ENCODE peak calls at places on chromosomes 4 and X, in eight cellular contexts. Y is tibial nerve, O is HL-60, P is breast epithelium, Q is suprapubic skin, W is psoas muscle, Z is GM23338, N is fibroblast of lung. B is an unnamed sample.

GRCh38 chrX:77347572-77347971 is 99.6 kb upstream of the FGF16 start:
- DNase-seq in Z (no peak), N (no peak), P (no peak), Y (no peak), Q (no peak), W (no peak), O (no peak), B (no peak)

GRCh38 chr4:159003420-159004253 is 99.2 kb upstream of the RAPGEF2 start:
- DNase-seq in W (no peak), Q (no peak), Z (no peak), P (no peak), O (no peak), N (no peak), Y (no peak), B (no peak)

GRCh38 chr4:99047710-99048109 is 40.9 kb downstream of the ADH5 start:
- DNase-seq in Z (no peak), Q (no peak), P (no peak), O (no peak), N (no peak), W (no peak), Y (no peak), B (no peak)

GRCh38 chr4:180521181-180521580 is 1722.0 kb upstream of the TENM3 start:
- DNase-seq in Z (no peak), W (no peak), Y (no peak), O (no peak), P (no peak), N (no peak), Q (no peak), B (no peak)

GRCh38 chr4:43990968-43991367 is 457.6 kb downstream of the KCTD8 start:
- DNase-seq in Y (no peak), Z (no peak), O (no peak), W (no peak), Q (no peak), N (no peak), P (no peak), B (no peak)

GRCh38 chr4:157025898-157026297 is 50.1 kb upstream of the GLRB start:
- DNase-seq in N (no peak), W (no peak), P (no peak), O (no peak), Z (no peak), Q (no peak), Y (no peak), B (no peak)

GRCh38 chr4:168021666-168022065 is 70.7 kb upstream of the ANXA10 start:
- DNase-seq in O (no peak), Z (no peak), W (no peak), N (peak; percentile 9), P (no peak), Q (no peak), Y (no peak), B (no peak)

GRCh38 chr4:38665846-38666490 is 2.0 kb downstream of the KLF3 start:
- DNase-seq in N (no peak), P (no peak), W (no peak), O (no peak), Q (no peak), Z (no peak), Y (no peak), B (no peak)

GRCh38 chr4:139599594-139600374 is 43.8 kb upstream of the SETD7 start:
- DNase-seq in W (no peak), Y (no peak), P (no peak), N (peak; percentile 37), Q (no peak), O (no peak), Z (no peak), B (no peak)

GRCh38 chr4:151968643-151969042 is 207.8 kb upstream of the GATB start:
- DNase-seq in W (no peak), N (no peak), Q (no peak), Y (no peak), O (no peak), P (no peak), Z (no peak), B (no peak)

GRCh38 chr4:17283832-17284231 is 228.1 kb downstream of the QDPR start:
- DNase-seq in Y (no peak), Q (no peak), O (no peak), W (no peak), Z (no peak), P (no peak), N (no peak), B (no peak)

GRCh38 chr4:21134994-21135393 is 434.7 kb downstream of the PACRGL start:
- DNase-seq in Z (peak; percentile 65), N (peak; percentile 8), Q (no peak), W (no peak), Y (no peak), P (no peak), O (no peak), B (no peak)

GRCh38 chr4:177596035-177596434 is 153.8 kb upstream of the AGA start:
- DNase-seq in Z (no peak), P (no peak), Y (no peak), N (peak; percentile 74), O (peak; percentile 5), Q (no peak), W (peak; percentile 53), B (no peak)

GRCh38 chrX:1661048-1661921 is 46.4 kb downstream of the ASMT start:
- DNase-seq in W (peak; percentile 72), Y (no peak), Q (no peak), Z (peak; percentile 96), P (no peak), N (no peak), O (peak; percentile 92), B (no peak)

GRCh38 chr4:164648151-164648848 is 105.6 kb upstream of the SMIM31 start:
- DNase-seq in Z (no peak), P (no peak), Y (no peak), O (no peak), Q (no peak), N (peak; percentile 21), W (no peak), B (no peak)

GRCh38 chr4:7005571-7005970 is 37.6 kb upstream of the TADA2B start:
- DNase-seq in Q (no peak), Z (no peak), Y (no peak), P (no peak), N (no peak), O (no peak), W (no peak), B (no peak)

GRCh38 chrX:83916525-83916924 is 55.6 kb downstream of the CYLC1 start:
- DNase-seq in Z (peak; percentile 39), N (no peak), O (peak; percentile 3), Q (no peak), W (no peak), P (no peak), Y (no peak), B (no peak)

GRCh38 chr4:40515398-40516293 is 114.0 kb downstream of the RBM47 start:
- DNase-seq in O (no peak), P (no peak), N (peak; percentile 42), Q (no peak), W (no peak), Z (peak; percentile 54), Y (no peak), B (no peak)

GRCh38 chr4:112425823-112426222 is 90.2 kb downstream of the NEUROG2 start:
- DNase-seq in P (no peak), Y (no peak), W (no peak), N (no peak), Q (no peak), Z (no peak), O (no peak), B (no peak)

GRCh38 chr4:188869581-188869980 is 730.3 kb downstream of the TRIML1 start:
- DNase-seq in N (peak; percentile 59), Y (no peak), O (no peak), W (no peak), P (no peak), Q (no peak), Z (no peak), B (no peak)

DNA sequence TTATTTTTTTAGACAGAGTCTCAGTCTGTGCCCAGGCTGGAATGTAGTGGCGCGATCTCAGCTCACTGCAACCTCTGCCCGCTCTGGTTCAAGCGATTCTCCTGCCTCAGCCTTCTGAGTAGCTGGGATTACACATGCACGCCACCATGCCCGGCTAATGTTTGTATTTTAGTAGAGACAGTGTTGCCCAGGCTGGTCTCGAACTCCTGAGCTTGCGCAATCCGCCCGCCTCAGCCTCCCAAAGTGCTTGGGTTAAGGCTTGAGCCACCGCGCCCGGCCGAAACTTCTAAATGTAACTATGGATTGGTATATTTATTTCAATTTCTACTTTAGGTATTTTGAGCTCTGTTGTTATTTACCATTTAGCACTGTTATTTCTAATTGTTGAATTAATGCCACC is 79.4 kb downstream of the FAM193A start:
- DNase-seq in O (no peak), W (no peak), Q (no peak), N (no peak), P (no peak), Y (no peak), Z (no peak), B (no peak)
- TF ChIP-seq CTCF in O (no peak), W (no peak), Q (no peak), N (no peak), P (no peak), Y (no peak), Z (no peak), B (no peak)

GRCh38 chrX:139930923-139931645 is 1.8 kb downstream of the ATP11C start:
- DNase-seq in W (peak; percentile 46), Y (no peak), P (no peak), Q (no peak), N (no peak), O (peak; percentile 8), Z (peak; percentile 25), B (no peak)
- H3K27ac ChIP-seq in W (no peak overlapping the region), Y (peak overlapping the region; percentile 99), P (peak overlapping the region; percentile 96), Q (no peak overlapping the region), N (peak overlapping the region; percentile 80), O (peak overlapping the region; percentile 58), Z (no peak overlapping the region), B (peak overlapping the region; percentile 99)

GRCh38 chrX:52923781-52924241 is 26.7 kb downstream of the FAM156B start:
- DNase-seq in Q (no peak), N (peak; percentile 56), Y (no peak), W (peak; percentile 64), Z (no peak), P (no peak), O (peak; percentile 45), B (no peak)
- H3K4me3 ChIP-seq in Q (no peak overlapping the region), N (no peak overlapping the region), Y (no peak overlapping the region), W (peak overlapping the region; percentile 31), Z (no peak overlapping the region), P (no peak overlapping the region), O (no peak overlapping the region), B (no peak overlapping the region)

DNA sequence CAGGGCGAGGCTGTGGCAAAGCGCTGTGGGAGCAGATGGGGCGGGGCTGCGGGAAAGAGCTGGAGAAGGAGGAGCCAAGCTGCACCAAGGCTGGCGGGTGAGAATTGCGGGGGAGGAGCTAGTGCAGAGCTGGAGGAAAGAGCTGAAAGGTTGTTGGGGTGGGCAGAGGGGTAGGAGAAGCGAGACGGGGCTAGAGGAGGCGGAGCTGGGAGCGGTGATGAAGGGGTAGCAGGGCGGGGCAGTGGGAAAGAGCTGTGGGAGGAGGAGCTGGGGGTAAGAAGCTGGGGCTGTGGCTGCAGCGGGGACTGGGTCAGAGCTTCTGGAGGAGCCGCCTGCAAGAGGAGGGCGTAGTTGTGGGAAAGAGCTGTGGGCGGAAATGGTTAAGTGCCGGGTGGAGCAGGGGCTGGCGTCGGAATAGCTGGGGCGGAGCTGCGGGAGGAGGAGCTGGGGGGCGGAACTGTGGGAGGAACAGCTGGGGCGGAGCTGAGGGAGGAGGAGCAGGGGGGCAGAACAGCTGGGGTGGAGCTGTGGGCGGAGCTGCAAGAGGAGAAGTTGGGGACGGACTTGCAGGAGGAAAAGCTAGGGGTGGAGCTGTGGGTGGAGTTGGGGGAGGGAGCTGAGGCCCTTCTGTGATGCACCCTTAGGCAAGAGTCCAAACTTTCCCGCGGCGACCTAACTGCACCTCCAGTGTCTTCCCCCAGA is 1.9 kb upstream of the EOLA2 start:
- DNase-seq in P (peak; percentile 93), W (peak; percentile 98), O (peak; percentile 97), Y (peak; percentile 87), Q (peak; percentile 97), N (peak; percentile 98), Z (peak; percentile 93), B (peak; percentile 97)
- TF ChIP-seq CTCF in P (no peak), W (peak; percentile 49), O (no peak), Y (no peak), Q (no peak), N (peak; percentile 59), Z (peak; percentile 14), B (no peak)